ENCODE peak calls at places on chromosomes 7 and 10, in seven cellular contexts. P is effector CD4-positive, alpha-beta T cell; H is amniotic stem cell; V is natural killer cell; N is activated CD8-positive, alpha-beta memory T cell treated with anti-CD3 and anti-CD28 coated beads for 24 hours; U is NCI-H2081; F is activated gamma-delta T cell. K is an unnamed sample.

GRCh38 chr10:103082683-103083082 is 110.4 kb downstream of the NT5C2 start:
- DNase-seq in P (no peak), H (no peak), V (no peak), N (no peak), U (no peak), F (no peak), K (no peak)

GRCh38 chr7:46490406-46490805 is 569.3 kb upstream of the IGFBP3 start:
- DNase-seq in P (no peak), H (no peak), V (no peak), N (no peak), U (no peak), F (no peak), K (no peak)

GRCh38 chr7:2193120-2193519 is 39.6 kb downstream of the MAD1L1 start:
- DNase-seq in P (no peak), H (no peak), V (no peak), N (no peak), U (peak), F (no peak), K (no peak)

GRCh38 chr7:83970081-83970480 is 224.5 kb downstream of the SEMA3A start:
- DNase-seq in P (no peak), H (no peak), V (no peak), N (no peak), U (no peak), F (no peak), K (no peak)

GRCh38 chr10:14904316-14904732 is 25.7 kb downstream of the SUV39H2 start:
- DNase-seq in P (no peak), H (no peak), V (no peak), N (no peak), U (no peak), F (no peak), K (no peak)

GRCh38 chr7:100694196-100694745 is at the start of gene GIGYF1:
- DNase-seq in P (peak), H (no peak), V (peak), N (peak), U (peak), F (peak), K (no peak)

GRCh38 chr7:128092221-128092620 is 61.0 kb upstream of the LRRC4 start:
- DNase-seq in P (no peak), H (no peak), V (no peak), N (no peak), U (no peak), F (no peak), K (no peak)

GRCh38 chr10:73848821-73849489 is 25.4 kb downstream of the CAMK2G start:
- DNase-seq in P (peak), H (peak), V (peak), N (peak), U (peak), F (peak), K (peak)

GRCh38 chr7:138843632-138844580 is 45.9 kb upstream of the ATP6V0A4 start:
- DNase-seq in P (no peak), H (no peak), V (no peak), N (no peak), U (no peak), F (no peak), K (no peak)

GRCh38 chr10:7410306-7410799 is 481 bp downstream of the SFMBT2 start:
- DNase-seq in P (no peak), H (no peak), V (peak), N (peak), U (no peak), F (no peak), K (no peak)

GRCh38 chr7:74320645-74321178 is 31.5 kb downstream of the CLIP2 start:
- DNase-seq in P (no peak), H (no peak), V (no peak), N (no peak), U (no peak), F (no peak), K (no peak)

GRCh38 chr10:51498424-51498823 is 201.0 kb downstream of the CSTF2T start:
- DNase-seq in P (no peak), H (no peak), V (no peak), N (no peak), U (no peak), F (no peak), K (no peak)

GRCh38 chr7:149197675-149198074 is 2.3 kb downstream of the ZNF282 start:
- DNase-seq in P (no peak), H (no peak), V (no peak), N (no peak), U (no peak), F (no peak), K (no peak)

GRCh38 chr7:26279405-26279804 is 12.3 kb upstream of the SNX10 start:
- DNase-seq in P (no peak), H (no peak), V (no peak), N (peak), U (no peak), F (no peak), K (peak)

GRCh38 chr7:101792051-101792651 is 25.3 kb upstream of the CUX1 start:
- DNase-seq in P (no peak), H (no peak), V (no peak), N (no peak), U (no peak), F (no peak), K (no peak)

GRCh38 chr10:122142652-122143237 is 128.4 kb upstream of the BTBD16 start:
- DNase-seq in P (peak), H (no peak), V (peak), N (peak), U (no peak), F (no peak), K (no peak)